ENCODE peak calls at places on chromosomes 1 and 21, in four cellular contexts. T, S, W and X are unnamed samples.

GRCh38 chr1:235326719-235327558 is 1.0 kb downstream of the ARID4B start:
- DNase-seq in W (peak; percentile 79), T (peak; percentile 43), S (peak; percentile 57), X (peak; percentile 68)

GRCh38 chr1:232555581-232556189 is 74.2 kb downstream of the SIPA1L2 start:
- DNase-seq in S (no peak), T (no peak), W (no peak), X (no peak)

GRCh38 chr1:161973924-161974845 is 49.5 kb downstream of the OLFML2B start:
- DNase-seq in W (no peak), S (no peak), T (no peak), X (no peak)

GRCh38 chr1:110172001-110172400 is 21.7 kb downstream of the SLC6A17 start:
- DNase-seq in S (no peak), T (no peak), W (no peak), X (no peak)

GRCh38 chr1:65229754-65230339 is 79.5 kb upstream of the DNAJC6 start:
- DNase-seq in W (no peak), S (no peak), T (no peak), X (no peak)

GRCh38 chr1:29200905-29201594 is 19.4 kb upstream of the SRSF4 start:
- DNase-seq in T (no peak), S (no peak), W (no peak), X (no peak)

GRCh38 chr1:44677201-44677520 is 2.6 kb downstream of the ARMH1 start:
- DNase-seq in W (no peak), T (no peak), S (no peak), X (no peak)

GRCh38 chr1:29441916-29442668 is 205.8 kb downstream of the PTPRU start:
- DNase-seq in S (no peak), W (no peak), T (no peak), X (no peak)

GRCh38 chr1:51433269-51433971 is 85.6 kb downstream of the EPS15 start:
- DNase-seq in T (no peak), S (no peak), W (no peak), X (no peak)

GRCh38 chr1:211420389-211420788 is 71.6 kb downstream of the RD3 start:
- DNase-seq in W (no peak), T (no peak), S (no peak), X (no peak)

GRCh38 chr1:7223334-7224080 is 438.3 kb downstream of the CAMTA1 start:
- DNase-seq in T (no peak), W (no peak), S (no peak), X (no peak)

GRCh38 chr1:6899621-6900020 is 114.4 kb downstream of the CAMTA1 start:
- DNase-seq in T (no peak), S (no peak), W (no peak), X (no peak)

GRCh38 chr1:72439036-72439435 is 156.7 kb upstream of the NEGR1 start:
- DNase-seq in S (no peak), W (no peak), T (no peak), X (no peak)

GRCh38 chr21:41130883-41131282 is 37.1 kb upstream of the BACE2 start:
- DNase-seq in W (no peak), T (no peak), S (no peak), X (no peak)

GRCh38 chr1:30872033-30872947 is 36.3 kb downstream of the SDC3 start:
- DNase-seq in T (no peak), S (no peak), W (no peak), X (no peak)

GRCh38 chr1:208917281-208917680 is 666.2 kb upstream of the CAMK1G start:
- DNase-seq in W (no peak), T (no peak), S (no peak), X (no peak)

GRCh38 chr1:6962956-6963915 is 178.0 kb downstream of the CAMTA1 start:
- DNase-seq in T (peak; percentile 51), W (peak; percentile 33), S (peak; percentile 37), X (no peak)

GRCh38 chr1:36481771-36482723 is 666 bp downstream of the CSF3R start:
- DNase-seq in T (no peak), W (no peak), S (no peak), X (no peak)

GRCh38 chr1:68481041-68481440 is 15.8 kb downstream of the DEPDC1 start:
- DNase-seq in S (no peak), T (no peak), W (no peak), X (no peak)

GRCh38 chr1:169890761-169891538 is 2.7 kb downstream of the SCYL3 start:
- DNase-seq in S (peak; percentile 44), T (peak; percentile 53), W (peak; percentile 30), X (no peak)

GRCh38 chr21:45536301-45537081 is 5.7 kb downstream of the SLC19A1 start:
- DNase-seq in T (no peak), S (no peak), W (no peak), X (no peak)

GRCh38 chr1:228459091-228459993 is 27.8 kb upstream of the RNF187 start:
- DNase-seq in S (peak; percentile 46), T (peak; percentile 39), W (peak; percentile 50), X (peak; percentile 33)

GRCh38 chr1:53906121-53906520 is 12.1 kb downstream of the DIO1 start:
- DNase-seq in S (no peak), W (no peak), T (no peak), X (no peak)

GRCh38 chr1:179953974-179954493 is 576 bp upstream of the CEP350 start:
- DNase-seq in W (peak; percentile 59), S (no peak), T (peak; percentile 34), X (no peak)

GRCh38 chr1:225482489-225482950 is 54.7 kb upstream of the LBR start:
- DNase-seq in T (no peak), S (no peak), W (no peak), X (no peak)

GRCh38 chr1:204254031-204254661 is 40.4 kb upstream of the GOLT1A start:
- DNase-seq in W (no peak), S (no peak), T (peak; percentile 45), X (no peak)

GRCh38 chr1:47664356-47664755 is 226.5 kb downstream of the FOXD2 start:
- DNase-seq in S (no peak), T (no peak), W (no peak), X (no peak)

GRCh38 chr1:29629401-29629800 is 393.1 kb downstream of the PTPRU start:
- DNase-seq in S (no peak), T (no peak), W (no peak), X (no peak)

GRCh38 chr1:226545806-226546596 is 2.6 kb upstream of the STUM start:
- DNase-seq in W (no peak), S (no peak), T (no peak), X (no peak)

GRCh38 chr1:155509064-155509463 is 53.5 kb downstream of the ASH1L start:
- DNase-seq in T (no peak), S (no peak), W (no peak), X (no peak)

GRCh38 chr1:155518484-155518883 is 44.1 kb downstream of the ASH1L start:
- DNase-seq in W (no peak), T (no peak), S (no peak), X (no peak)

GRCh38 chr1:155507960-155508359 is 54.6 kb downstream of the ASH1L start:
- DNase-seq in T (no peak), W (no peak), S (no peak), X (no peak)

GRCh38 chr1:155514582-155515187 is 47.9 kb downstream of the ASH1L start:
- DNase-seq in S (no peak), T (no peak), W (no peak), X (no peak)

GRCh38 chr1:155513300-155513926 is 49.2 kb downstream of the ASH1L start:
- DNase-seq in W (no peak), T (no peak), S (no peak), X (no peak)
- TF ChIP-seq CTCF in W (no peak), T (no peak), S (no peak), X (no peak)

GRCh38 chr1:176745945-176746344 is 283.0 kb downstream of the PAPPA2 start:
- DNase-seq in S (no peak), T (no peak), W (no peak), X (no peak)
- TF ChIP-seq CTCF in S (no peak), T (no peak), W (no peak), X (no peak)

DNA sequence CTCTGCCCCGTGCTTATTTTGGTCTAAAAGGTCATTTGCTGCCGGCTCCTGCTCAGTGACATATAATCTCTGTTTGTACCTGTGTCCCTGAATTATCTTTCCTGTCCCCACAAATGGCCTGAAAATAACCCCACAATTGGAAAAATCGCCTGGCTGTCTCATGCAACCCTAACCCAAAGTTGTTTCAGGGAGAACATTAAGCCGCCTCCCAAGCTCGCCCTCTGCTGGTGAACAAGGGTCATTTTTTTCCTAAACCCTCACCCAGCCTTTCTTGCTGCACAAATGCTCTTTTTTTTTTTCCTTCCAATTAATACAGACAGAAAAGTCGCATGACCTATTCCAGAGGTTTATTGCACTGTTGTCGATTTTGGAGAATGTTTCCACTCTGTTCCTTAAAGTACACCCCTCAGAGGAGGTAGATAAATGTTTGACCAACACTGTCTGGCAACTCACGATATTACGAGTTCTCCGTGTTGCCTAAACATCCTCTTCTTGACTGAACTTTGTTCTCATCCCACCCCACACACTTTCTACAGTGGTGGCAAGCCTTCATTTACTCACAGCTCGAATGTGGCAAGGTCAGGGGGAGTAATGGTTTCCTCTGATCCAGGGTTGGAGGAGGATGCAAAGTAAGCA is 148.7 kb downstream of the ZZZ3 start:
- DNase-seq in W (peak; percentile 58), T (peak; percentile 40), S (peak; percentile 61), X (peak; percentile 42)
- TF ChIP-seq CTCF in W (peak; percentile 89), T (peak; percentile 63), S (peak; percentile 91), X (peak; percentile 76)

DNA sequence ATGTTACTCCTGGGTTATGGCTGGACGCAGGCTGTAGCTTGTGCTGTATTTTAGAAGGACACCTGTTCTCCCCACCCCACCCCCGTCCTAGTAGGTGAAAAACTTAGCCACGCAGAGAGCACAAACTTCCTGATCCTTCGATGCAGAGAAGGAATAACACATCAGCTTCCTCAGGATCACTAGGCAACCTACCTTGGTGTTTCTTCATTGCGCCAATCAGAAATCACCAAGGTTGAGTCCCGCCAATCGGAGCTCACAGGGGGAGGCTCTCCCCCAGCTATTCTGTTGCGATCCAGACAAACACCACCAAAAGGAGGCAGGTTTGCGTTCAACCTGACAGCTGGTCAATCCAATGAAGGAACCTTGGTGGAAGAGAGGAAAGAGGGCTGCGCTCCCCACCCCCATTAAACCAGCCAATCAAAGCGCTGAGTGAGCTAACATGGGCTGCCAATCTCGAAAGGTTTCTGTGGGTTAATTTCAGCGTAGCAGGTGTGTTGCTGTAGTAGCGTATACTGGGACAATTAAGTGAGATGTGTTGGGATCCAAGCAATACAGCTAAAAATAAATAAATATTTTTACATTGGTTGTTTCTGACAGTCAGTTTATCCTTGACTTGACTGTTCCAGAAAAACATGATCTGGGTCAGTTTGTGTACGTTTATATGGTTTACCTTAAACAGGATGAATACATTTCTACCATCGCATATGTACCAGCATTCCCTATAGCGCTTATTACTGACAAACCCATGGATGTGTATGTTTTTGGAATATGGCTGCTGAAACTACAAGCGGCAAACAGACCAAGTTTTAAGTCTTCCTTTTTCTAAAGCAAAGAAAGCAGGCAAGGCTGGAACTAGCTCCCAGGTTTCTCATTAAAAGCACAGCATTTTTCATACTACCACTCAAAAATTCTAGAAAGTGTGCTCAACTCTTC is at the start of gene GOLPH3L:
- DNase-seq in W (peak; percentile 88), T (peak; percentile 96), S (peak; percentile 89), X (peak; percentile 74)
- TF ChIP-seq CTCF in W (no peak), T (no peak), S (no peak), X (no peak)

GRCh38 chr1:27616441-27616840 is 12.5 kb upstream of the AHDC1 start:
- DNase-seq in S (no peak), W (no peak), T (no peak), X (no peak)
- TF ChIP-seq CTCF in S (no peak), W (no peak), T (no peak), X (no peak)